ENCODE peak calls at places on chromosome 22, in six cellular contexts. I, J, S, Y, O and M are unnamed samples.

GRCh38 chr22:24069721-24070120 is 58.6 kb downstream of the CABIN1 start:
- DNase-seq in I (no peak), J (no peak), S (no peak), Y (no peak), O (no peak), M (no peak)

GRCh38 chr22:50600541-50600940 is at the start of gene MAPK8IP2:
- DNase-seq in I (no peak), J (no peak), S (no peak), Y (no peak), O (no peak), M (no peak)

GRCh38 chr22:41681616-41682015 is 7.1 kb downstream of the SNU13 start:
- DNase-seq in I (no peak), J (no peak), S (no peak), Y (no peak), O (no peak), M (no peak)

GRCh38 chr22:50032941-50033601 is 20.5 kb upstream of the IL17REL start:
- DNase-seq in I (no peak), J (no peak), S (no peak), Y (no peak), O (no peak), M (no peak)

GRCh38 chr22:43126506-43127165 is 16.1 kb downstream of the BIK start:
- DNase-seq in I (no peak), J (peak), S (no peak), Y (peak), O (no peak), M (peak)

GRCh38 chr22:22817468-22818201 is 70.0 kb upstream of the IGLL5 start:
- DNase-seq in I (no peak), J (no peak), S (no peak), Y (no peak), O (no peak), M (no peak)

GRCh38 chr22:35352214-35353111 is 28.4 kb upstream of the HMOX1 start:
- DNase-seq in I (no peak), J (peak), S (no peak), Y (no peak), O (peak), M (no peak)

GRCh38 chr22:38657248-38657909 is 941 bp downstream of the CBY1 start:
- DNase-seq in I (no peak), J (peak), S (no peak), Y (no peak), O (peak), M (peak)

GRCh38 chr22:42202669-42203068 is 67.8 kb downstream of the TCF20 start:
- DNase-seq in I (no peak), J (peak), S (no peak), Y (peak), O (no peak), M (peak)

GRCh38 chr22:40040927-40041326 is 46.2 kb downstream of the FAM83F start:
- DNase-seq in I (no peak), J (no peak), S (no peak), Y (no peak), O (no peak), M (peak)

GRCh38 chr22:16783930-16784354 is 41.3 kb downstream of the XKR3 start:
- DNase-seq in I (no peak), J (peak), S (no peak), Y (no peak), O (peak), M (no peak)

GRCh38 chr22:17191163-17191562 is 28.1 kb downstream of the ADA2 start:
- DNase-seq in I (no peak), J (no peak), S (no peak), Y (peak), O (no peak), M (peak)

GRCh38 chr22:17313591-17313990 is 55.7 kb upstream of the CECR2 start:
- DNase-seq in I (no peak), J (no peak), S (no peak), Y (no peak), O (no peak), M (no peak)

GRCh38 chr22:33126881-33127280 is 68.7 kb upstream of the SYN3 start:
- DNase-seq in I (peak), J (peak), S (peak), Y (no peak), O (peak), M (no peak)

GRCh38 chr22:27761652-27762051 is 39.9 kb downstream of the MN1 start:
- DNase-seq in I (no peak), J (no peak), S (no peak), Y (no peak), O (no peak), M (no peak)

GRCh38 chr22:41557401-41558240 is 3.2 kb upstream of the CSDC2 start:
- DNase-seq in I (no peak), J (no peak), S (no peak), Y (peak), O (peak), M (peak)

GRCh38 chr22:26702906-26703830 is 45.8 kb downstream of the MIAT start:
- DNase-seq in I (no peak), J (no peak), S (no peak), Y (peak), O (no peak), M (no peak)

GRCh38 chr22:50112151-50113118 is 22.6 kb downstream of the MOV10L1 start:
- DNase-seq in I (no peak), J (peak), S (no peak), Y (peak), O (no peak), M (peak)

GRCh38 chr22:39967103-39967829 is 7.1 kb downstream of the TMA7B start:
- DNase-seq in I (no peak), J (no peak), S (no peak), Y (peak), O (no peak), M (no peak)

GRCh38 chr22:42439821-42440674 is 7.8 kb upstream of the NFAM1 start:
- DNase-seq in I (no peak), J (peak), S (no peak), Y (peak), O (no peak), M (peak)

GRCh38 chr22:23233746-23234408 is 53.6 kb downstream of the BCR start:
- DNase-seq in I (no peak), J (no peak), S (no peak), Y (peak), O (no peak), M (peak)

GRCh38 chr22:21624120-21624879 is 5.5 kb downstream of the YDJC start:
- DNase-seq in I (no peak), J (peak), S (no peak), Y (peak), O (peak), M (no peak)

GRCh38 chr22:36009085-36009484 is 19.5 kb downstream of the RBFOX2 start:
- DNase-seq in I (no peak), J (no peak), S (no peak), Y (peak), O (no peak), M (peak)

GRCh38 chr22:24363243-24363642 is 64.2 kb upstream of the ADORA2A start:
- DNase-seq in I (no peak), J (no peak), S (no peak), Y (no peak), O (no peak), M (no peak)

GRCh38 chr22:42978453-42979103 is 36.4 kb downstream of the PACSIN2 start:
- DNase-seq in I (peak), J (peak), S (no peak), Y (peak), O (no peak), M (no peak)

GRCh38 chr22:24950272-24950902 is 2.1 kb upstream of the KIAA1671 start:
- DNase-seq in I (no peak), J (peak), S (peak), Y (peak), O (peak), M (no peak)

GRCh38 chr22:27597703-27598444 is 203.7 kb downstream of the MN1 start:
- DNase-seq in I (no peak), J (peak), S (no peak), Y (no peak), O (no peak), M (no peak)

GRCh38 chr22:42688241-42688913 is 32.3 kb downstream of the A4GALT start:
- DNase-seq in I (peak), J (peak), S (no peak), Y (peak), O (peak), M (peak)

GRCh38 chr22:28791841-28792490 is 8.4 kb downstream of the XBP1 start:
- DNase-seq in I (no peak), J (no peak), S (no peak), Y (peak), O (no peak), M (no peak)

GRCh38 chr22:30348837-30349236 is 7.9 kb downstream of the SF3A1 start:
- DNase-seq in I (no peak), J (no peak), S (no peak), Y (no peak), O (no peak), M (no peak)

GRCh38 chr22:23796461-23796860 is 9.7 kb downstream of the SMARCB1 start:
- DNase-seq in I (no peak), J (no peak), S (no peak), Y (no peak), O (no peak), M (no peak)

GRCh38 chr22:39282642-39283311 is 36.6 kb downstream of the RPL3 start:
- DNase-seq in I (no peak), J (no peak), S (no peak), Y (no peak), O (no peak), M (peak)

GRCh38 chr22:37517826-37518450 is 1.3 kb downstream of the CARD10 start:
- DNase-seq in I (no peak), J (no peak), S (no peak), Y (no peak), O (no peak), M (no peak)
- H3K9ac ChIP-seq in I (no peak), J (no peak), S (no peak), Y (no peak), O (no peak), M (peak)

GRCh38 chr22:20438678-20439492 is 1.3 kb upstream of the SCARF2 start:
- DNase-seq in I (no peak), J (peak), S (no peak), Y (no peak), O (peak), M (peak)

GRCh38 chr22:20436309-20437252 is 1.0 kb downstream of the SCARF2 start:
- DNase-seq in I (peak), J (peak), S (no peak), Y (peak), O (peak), M (peak)

GRCh38 chr22:20437253-20438065 is at the start of gene SCARF2:
- DNase-seq in I (peak), J (peak), S (no peak), Y (peak), O (peak), M (peak)

GRCh38 chr22:20439556-20439927 is 1.9 kb upstream of the SCARF2 start:
- DNase-seq in I (no peak), J (no peak), S (no peak), Y (no peak), O (no peak), M (no peak)

DNA sequence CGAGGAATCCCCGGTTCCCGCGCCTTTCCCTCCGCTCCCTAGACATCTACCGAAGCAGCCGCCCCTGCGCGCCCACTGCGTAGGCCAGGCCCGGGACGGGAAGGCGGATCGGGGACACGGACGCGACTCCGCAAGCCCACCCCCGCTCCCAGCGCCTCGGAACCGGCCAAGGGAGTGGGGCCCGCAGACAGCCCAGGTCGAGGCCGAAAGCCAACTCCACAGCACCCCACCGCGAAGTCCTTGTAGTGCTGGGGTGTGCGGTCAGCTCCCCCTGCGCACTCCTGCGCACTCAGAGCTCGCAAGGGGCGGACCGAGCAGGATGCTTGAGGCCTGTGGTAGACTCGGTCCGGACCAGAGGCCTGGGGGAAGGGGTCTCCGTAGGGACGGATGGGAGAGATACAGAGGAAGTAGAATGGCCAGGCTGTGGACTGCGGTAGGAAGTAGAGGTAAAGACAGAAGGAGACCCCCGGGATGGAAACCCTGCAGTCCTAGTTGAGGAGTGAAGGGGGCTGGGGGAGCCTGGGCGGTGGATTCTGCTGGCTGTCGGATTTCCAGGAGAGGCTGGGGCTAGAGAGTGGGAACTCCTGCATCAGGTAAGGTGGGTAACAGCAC is 547 bp upstream of the SCARF2 start:
- DNase-seq in I (no peak), J (peak), S (no peak), Y (peak), O (peak), M (peak)
- H2AK5ac ChIP-seq in I (no peak), J (no peak), S (no peak), Y (peak), O (no peak), M (peak)

GRCh38 chr22:48047722-48048500 is 1285.5 kb downstream of the TBC1D22A start:
- DNase-seq in I (no peak), J (no peak), S (no peak), Y (no peak), O (no peak), M (no peak)
- H3K9ac ChIP-seq in I (no peak), J (no peak), S (no peak), Y (no peak), O (no peak), M (no peak)

DNA sequence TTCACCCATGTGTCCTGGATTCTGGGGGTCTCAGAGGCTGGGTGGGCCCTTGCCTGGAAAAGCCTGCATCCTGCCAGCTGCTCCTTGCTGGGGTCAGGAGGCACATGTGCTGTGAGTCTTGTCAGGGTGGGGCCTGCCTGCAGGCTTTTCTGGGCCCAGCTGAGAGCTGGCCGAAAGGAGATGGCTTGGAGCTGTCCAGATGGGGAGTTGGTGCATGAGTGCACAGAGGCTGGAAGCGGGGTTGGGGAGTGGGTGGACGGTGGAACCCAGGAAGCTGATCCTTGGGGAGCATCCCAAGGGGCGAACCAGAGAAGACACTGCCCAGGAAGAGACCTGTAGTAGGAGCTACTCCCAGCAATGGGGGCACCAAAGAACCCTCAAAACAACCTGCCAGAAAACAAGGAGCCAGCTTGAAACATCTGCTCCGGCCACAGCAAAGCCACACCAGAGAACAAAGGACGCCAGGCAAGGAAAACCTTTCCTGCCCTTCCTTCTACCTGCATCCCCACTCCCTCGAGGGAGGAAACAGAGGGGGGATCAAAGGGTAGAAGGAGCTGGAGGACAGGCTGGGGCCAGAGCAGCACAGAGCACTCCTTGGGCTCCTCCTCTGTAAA is 8.2 kb upstream of the KCTD17 start:
- DNase-seq in I (no peak), J (no peak), S (no peak), Y (no peak), O (no peak), M (no peak)
- H2AK5ac ChIP-seq in I (peak), J (no peak), S (no peak), Y (no peak), O (no peak), M (no peak)

GRCh38 chr22:45332001-45332400 is 22.3 kb downstream of the FAM118A start:
- DNase-seq in I (no peak), J (no peak), S (no peak), Y (no peak), O (no peak), M (no peak)

GRCh38 chr22:45328822-45329535 is 19.2 kb downstream of the FAM118A start:
- DNase-seq in I (no peak), J (no peak), S (no peak), Y (no peak), O (no peak), M (no peak)

GRCh38 chr22:45330548-45330947 is 20.8 kb downstream of the FAM118A start:
- DNase-seq in I (no peak), J (no peak), S (no peak), Y (no peak), O (no peak), M (no peak)

GRCh38 chr22:45331486-45331885 is 21.8 kb downstream of the FAM118A start:
- DNase-seq in I (no peak), J (no peak), S (no peak), Y (no peak), O (no peak), M (no peak)

DNA sequence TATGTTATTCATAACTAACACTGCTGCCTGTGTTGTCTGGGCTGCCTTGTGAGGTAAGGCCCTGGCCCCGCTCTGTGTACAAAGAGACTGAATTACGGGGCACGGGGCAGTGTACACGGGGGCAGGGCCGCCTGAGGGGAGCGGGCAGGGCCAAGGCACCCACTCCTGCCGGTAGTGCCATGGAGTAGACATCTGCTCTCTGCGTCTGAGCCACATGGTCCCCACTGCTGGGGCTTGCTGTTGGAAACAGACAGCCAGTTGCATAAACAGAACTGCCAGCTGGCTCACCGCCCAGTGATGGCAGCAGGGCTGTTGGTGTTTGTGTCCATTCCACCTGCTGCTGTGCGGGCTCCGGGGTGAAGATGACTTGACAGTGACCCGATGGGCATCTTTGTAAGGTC is 19.8 kb downstream of the FAM118A start:
- DNase-seq in I (no peak), J (no peak), S (no peak), Y (no peak), O (no peak), M (no peak)
- H3K9ac ChIP-seq in I (peak), J (no peak), S (no peak), Y (no peak), O (no peak), M (no peak)